ENCODE peak calls at places on chromosomes 11 and 22, in ten cellular contexts. G is smooth muscle cell of the brain vasculature; H is stimulated activated CD4-positive, alpha-beta T cell treated with anti-CD3 and anti-CD28 coated beads, Interleukin-4, amount 100 ng/mL, for 48 hours; Y is NCI-H446 treated with DMSO at 0.1 percent for 48 hours; A is OCI-LY7; D is prostate gland; R is AML-193; M is astrocyte; B is ACHN; V is colonic mucosa. L is an unnamed sample.

GRCh38 chr11:79902493-79902892 is 461.7 kb upstream of the TENM4 start:
- DNase-seq in G (no peak), H (no peak), Y (no peak), A (no peak), D (no peak), R (no peak), M (peak; percentile 3), B (no peak), V (no peak), L (no peak)

GRCh38 chr11:73656985-73657384 is 10.6 kb downstream of the PLEKHB1 start:
- DNase-seq in G (no peak), H (no peak), Y (no peak), A (no peak), D (no peak), R (no peak), M (no peak), B (no peak), V (no peak), L (no peak)

GRCh38 chr11:96361778-96362177 is 18.8 kb upstream of the MAML2 start:
- DNase-seq in G (no peak), H (no peak), Y (no peak), A (no peak), D (no peak), R (no peak), M (peak; percentile 30), B (no peak), V (no peak), L (no peak)

GRCh38 chr22:32723632-32724031 is 77.9 kb upstream of the TIMP3 start:
- DNase-seq in G (peak; percentile 76), H (peak; percentile 28), Y (no peak), A (peak; percentile 27), D (peak; percentile 42), R (peak; percentile 94), M (peak; percentile 96), B (no peak), V (peak; percentile 46), L (peak; percentile 21)

GRCh38 chr22:35961480-35961902 is 67.1 kb downstream of the RBFOX2 start:
- DNase-seq in G (peak; percentile 58), H (no peak), Y (no peak), A (no peak), D (no peak), R (no peak), M (peak; percentile 94), B (peak; percentile 34), V (no peak), L (no peak)

GRCh38 chr22:32880906-32881596 is 79.5 kb downstream of the TIMP3 start:
- DNase-seq in G (no peak), H (peak; percentile 7), Y (no peak), A (no peak), D (no peak), R (no peak), M (peak; percentile 75), B (no peak), V (peak; percentile 56), L (no peak)

GRCh38 chr11:69501891-69502860 is 20.7 kb downstream of the LINC01488 start:
- DNase-seq in G (no peak), H (no peak), Y (no peak), A (no peak), D (no peak), R (no peak), M (no peak), B (no peak), V (no peak), L (no peak)

GRCh38 chr11:107017433-107018227 is 646 bp downstream of the GUCY1A2 start:
- DNase-seq in G (no peak), H (peak; percentile 10), Y (peak; percentile 52), A (no peak), D (peak; percentile 27), R (no peak), M (peak; percentile 22), B (peak; percentile 61), V (no peak), L (no peak)

GRCh38 chr22:50523458-50523805 is 2.0 kb downstream of the SCO2 start:
- DNase-seq in G (no peak), H (no peak), Y (no peak), A (no peak), D (no peak), R (no peak), M (no peak), B (no peak), V (no peak), L (no peak)

GRCh38 chr22:37079668-37080171 is 28.2 kb downstream of the KCTD17 start:
- DNase-seq in G (no peak), H (peak; percentile 72), Y (no peak), A (no peak), D (no peak), R (no peak), M (peak; percentile 60), B (no peak), V (no peak), L (peak; percentile 81)

GRCh38 chr11:108929241-108929640 is 264.4 kb downstream of the DDX10 start:
- DNase-seq in G (no peak), H (no peak), Y (no peak), A (no peak), D (no peak), R (no peak), M (peak; percentile 98), B (peak; percentile 0), V (no peak), L (no peak)

GRCh38 chr11:1567052-1567720 is 4.9 kb downstream of the DUSP8 start:
- DNase-seq in G (no peak), H (no peak), Y (no peak), A (no peak), D (no peak), R (no peak), M (no peak), B (no peak), V (peak; percentile 29), L (no peak)

GRCh38 chr11:69968407-69969347 is 109.4 kb upstream of the ANO1 start:
- DNase-seq in G (no peak), H (no peak), Y (no peak), A (no peak), D (no peak), R (no peak), M (no peak), B (no peak), V (peak; percentile 50), L (no peak)

GRCh38 chr11:19903620-19904069 is 191.0 kb downstream of the NAV2 start:
- DNase-seq in G (peak; percentile 52), H (peak; percentile 56), Y (peak; percentile 45), A (peak; percentile 60), D (peak; percentile 60), R (peak; percentile 47), M (peak; percentile 68), B (peak; percentile 77), V (peak; percentile 82), L (no peak)

GRCh38 chr11:35207471-35208403 is 68.8 kb downstream of the CD44 start:
- DNase-seq in G (no peak), H (no peak), Y (no peak), A (no peak), D (no peak), R (no peak), M (no peak), B (no peak), V (no peak), L (no peak)

GRCh38 chr11:102527701-102528100 is 2.8 kb downstream of the MMP7 start:
- DNase-seq in G (no peak), H (no peak), Y (no peak), A (no peak), D (no peak), R (no peak), M (peak; percentile 47), B (peak; percentile 4), V (no peak), L (no peak)

GRCh38 chr11:65311197-65311631 is 3.5 kb upstream of the CDC42EP2 start:
- DNase-seq in G (no peak), H (no peak), Y (no peak), A (no peak), D (no peak), R (no peak), M (no peak), B (no peak), V (no peak), L (no peak)

GRCh38 chr11:82969811-82970210 is 68.3 kb downstream of the DDIAS start:
- DNase-seq in G (no peak), H (no peak), Y (no peak), A (peak; percentile 94), D (no peak), R (no peak), M (no peak), B (no peak), V (no peak), L (no peak)

GRCh38 chr11:121651267-121651625 is 198.5 kb upstream of the SORL1-AS1 start:
- DNase-seq in G (no peak), H (no peak), Y (no peak), A (no peak), D (no peak), R (no peak), M (no peak), B (no peak), V (no peak), L (no peak)

GRCh38 chr11:10693509-10694071 is at the start of gene IRAG1:
- DNase-seq in G (no peak), H (no peak), Y (no peak), A (no peak), D (no peak), R (no peak), M (peak; percentile 62), B (no peak), V (peak; percentile 38), L (no peak)

L was measured in activated T-helper 1 cell treated with anti-CD3 and anti-CD28 coated beads, Interleukin-12 subunit alpha, Interleukin-12 subunit beta, Interleukin-2, Interleukin-4 antibody, amounts not matched to agents 30 ng/mL and 10 ng/mL and 1 ng/mL, durations not matched to agents 14 hours and 24 hours and 36 hours.